ENCODE peak calls at places on chromosomes 16 and 17, in seven cellular contexts. Q, I, F, P, W, H and E are unnamed samples.

GRCh38 chr16:83470406-83470805 is 337.4 kb upstream of the HSBP1 start:
- DNase-seq in Q (no peak), I (no peak), F (no peak), P (no peak), W (no peak), H (no peak), E (no peak)

GRCh38 chr17:57648720-57649119 is 96.4 kb downstream of the CCDC182 start:
- DNase-seq in Q (no peak), I (no peak), F (no peak), P (no peak), W (no peak), H (no peak), E (no peak)

GRCh38 chr16:4339455-4339854 is 11.7 kb downstream of the PAM16 start:
- DNase-seq in Q (no peak), I (no peak), F (no peak), P (no peak), W (no peak), H (no peak), E (no peak)

GRCh38 chr16:30949655-30950515 is 1.0 kb downstream of the ORAI3 start:
- DNase-seq in Q (peak; percentile 93), I (no peak), F (peak; percentile 87), P (peak; percentile 40), W (no peak), H (peak; percentile 67), E (peak; percentile 50)

GRCh38 chr16:50464325-50465290 is 83.6 kb upstream of the NKD1 start:
- DNase-seq in Q (no peak), I (no peak), F (no peak), P (no peak), W (no peak), H (no peak), E (no peak)

GRCh38 chr16:67760206-67760605 is 41.1 kb upstream of the GFOD2 start:
- DNase-seq in Q (peak; percentile 64), I (no peak), F (no peak), P (no peak), W (no peak), H (no peak), E (no peak)

GRCh38 chr16:49997721-49998251 is 27.2 kb upstream of the CNEP1R1 start:
- DNase-seq in Q (no peak), I (no peak), F (no peak), P (no peak), W (no peak), H (no peak), E (no peak)

GRCh38 chr17:8484465-8484864 is 48.8 kb downstream of the NDEL1 start:
- DNase-seq in Q (no peak), I (no peak), F (no peak), P (no peak), W (no peak), H (no peak), E (no peak)

GRCh38 chr16:60031751-60032150 is 1297.6 kb upstream of the GOT2 start:
- DNase-seq in Q (no peak), I (no peak), F (no peak), P (no peak), W (no peak), H (no peak), E (no peak)

GRCh38 chr17:164536-165235 is 16.8 kb downstream of the DOC2B start:
- DNase-seq in Q (no peak), I (no peak), F (peak; percentile 61), P (no peak), W (peak; percentile 72), H (peak; percentile 87), E (no peak)

GRCh38 chr16:19898924-19899604 is 14.4 kb upstream of the GPRC5B start:
- DNase-seq in Q (no peak), I (no peak), F (peak; percentile 73), P (peak; percentile 65), W (peak; percentile 62), H (peak; percentile 60), E (peak; percentile 27)

GRCh38 chr17:39660397-39661043 is 4.6 kb upstream of the TCAP start:
- DNase-seq in Q (no peak), I (no peak), F (no peak), P (no peak), W (no peak), H (no peak), E (no peak)

GRCh38 chr16:14357328-14357727 is 272.7 kb downstream of the PARN start:
- DNase-seq in Q (no peak), I (no peak), F (no peak), P (no peak), W (no peak), H (no peak), E (no peak)

GRCh38 chr16:23149993-23150364 is 727 bp upstream of the USP31 start:
- DNase-seq in Q (no peak), I (no peak), F (no peak), P (no peak), W (no peak), H (no peak), E (no peak)

GRCh38 chr16:70467608-70468007 is 13.2 kb downstream of the FCSK start:
- DNase-seq in Q (no peak), I (no peak), F (no peak), P (no peak), W (no peak), H (no peak), E (no peak)

GRCh38 chr17:7177954-7178477 is 1.2 kb downstream of the ASGR1 start:
- DNase-seq in Q (no peak), I (no peak), F (no peak), P (peak; percentile 47), W (no peak), H (peak; percentile 30), E (peak; percentile 78)

GRCh38 chr17:19294443-19294842 is 57.3 kb downstream of the EPN2 start:
- DNase-seq in Q (no peak), I (no peak), F (no peak), P (no peak), W (no peak), H (no peak), E (no peak)

GRCh38 chr16:4538386-4539235 is at the start of gene CDIP1:
- DNase-seq in Q (peak; percentile 99), I (peak; percentile 92), F (peak; percentile 98), P (peak; percentile 97), W (peak; percentile 98), H (peak; percentile 94), E (peak; percentile 67)

GRCh38 chr17:15290605-15291004 is 25.5 kb upstream of the PMP22 start:
- DNase-seq in Q (no peak), I (no peak), F (no peak), P (no peak), W (no peak), H (no peak), E (no peak)

GRCh38 chr17:3738562-3739295 is 15.0 kb downstream of the HASPIN start:
- DNase-seq in Q (peak; percentile 56), I (peak; percentile 49), F (no peak), P (peak; percentile 10), W (peak; percentile 79), H (peak; percentile 74), E (peak; percentile 33)

GRCh38 chr17:17096438-17097178 is 54.4 kb downstream of the MPRIP start:
- DNase-seq in Q (peak; percentile 73), I (no peak), F (no peak), P (no peak), W (no peak), H (no peak), E (no peak)

GRCh38 chr16:4693296-4693955 is at the start of gene NUDT16L1:
- DNase-seq in Q (peak; percentile 98), I (peak; percentile 96), F (peak; percentile 89), P (peak; percentile 97), W (peak; percentile 97), H (peak; percentile 96), E (peak; percentile 83)

GRCh38 chr16:25838724-25839186 is 147.0 kb downstream of the HS3ST4 start:
- DNase-seq in Q (no peak), I (no peak), F (peak; percentile 31), P (peak; percentile 40), W (peak; percentile 16), H (peak; percentile 78), E (peak; percentile 70)

GRCh38 chr16:69820926-69821541 is 58.9 kb downstream of the WWP2 start:
- DNase-seq in Q (peak; percentile 61), I (no peak), F (no peak), P (no peak), W (peak; percentile 72), H (peak; percentile 62), E (no peak)

GRCh38 chr16:2810651-2811050 is 6.4 kb upstream of the PRSS21 start:
- DNase-seq in Q (no peak), I (no peak), F (no peak), P (no peak), W (no peak), H (no peak), E (no peak)

GRCh38 chr17:17305282-17305801 is 2.2 kb downstream of the NT5M start:
- DNase-seq in Q (no peak), I (peak; percentile 18), F (no peak), P (no peak), W (peak; percentile 49), H (peak; percentile 19), E (no peak)

GRCh38 chr16:86671486-86672214 is 93.3 kb downstream of the FOXL1 start:
- DNase-seq in Q (no peak), I (no peak), F (no peak), P (no peak), W (no peak), H (no peak), E (no peak)

GRCh38 chr17:65664296-65664695 is 102.8 kb upstream of the AXIN2 start:
- DNase-seq in Q (no peak), I (no peak), F (peak; percentile 11), P (no peak), W (no peak), H (no peak), E (no peak)

GRCh38 chr16:30028438-30029093 is 2.5 kb downstream of the TLCD3B start:
- DNase-seq in Q (no peak), I (no peak), F (no peak), P (no peak), W (no peak), H (no peak), E (no peak)

GRCh38 chr16:1845985-1846384 is 19.0 kb downstream of the FAHD1 start:
- DNase-seq in Q (no peak), I (no peak), F (no peak), P (no peak), W (no peak), H (no peak), E (no peak)

GRCh38 chr17:28384281-28385036 is 13.0 kb downstream of the SARM1 start:
- DNase-seq in Q (peak; percentile 61), I (no peak), F (peak; percentile 14), P (no peak), W (peak; percentile 47), H (no peak), E (peak; percentile 69)

GRCh38 chr17:78322327-78322857 is 37.5 kb downstream of the SOCS3 start:
- DNase-seq in Q (no peak), I (no peak), F (no peak), P (no peak), W (no peak), H (no peak), E (no peak)

GRCh38 chr16:89918453-89919347 is at the start of gene MC1R:
- DNase-seq in Q (peak; percentile 48), I (no peak), F (no peak), P (peak; percentile 46), W (no peak), H (peak; percentile 59), E (peak; percentile 10)